ENCODE peak calls at places on chromosomes 16 and 17, in eight cellular contexts. K is natural killer cell, Q is body of pancreas, B is mesothelial cell of epicardium, V is neural progenitor cell, E is LNCaP clone FGC, X is heart left ventricle, L is AG10803. H is an unnamed sample.

GRCh38 chr16:5056347-5056746 is 9.4 kb downstream of the C16orf89 start:
- DNase-seq in L (no peak), B (no peak), V (peak), K (no peak), E (no peak), X (no peak), Q (no peak), H (peak)

GRCh38 chr17:18039535-18040286 is 503 bp downstream of the GID4 start:
- DNase-seq in L (no peak), E (no peak), Q (peak), V (peak), B (no peak), X (no peak), K (no peak), H (no peak)

GRCh38 chr17:62657664-62658063 is 30.2 kb downstream of the MRC2 start:
- DNase-seq in Q (no peak), V (peak), X (peak), K (no peak), L (no peak), E (no peak), B (no peak), H (no peak)

GRCh38 chr16:48164907-48165715 is 9.3 kb upstream of the ABCC12 start:
- DNase-seq in E (peak), B (peak), Q (peak), L (peak), K (peak), X (peak), V (peak), H (peak)

GRCh38 chr16:68790130-68790761 is 53.1 kb upstream of the TANGO6 start:
- DNase-seq in X (no peak), Q (peak), L (peak), E (no peak), V (peak), K (no peak), B (no peak), H (no peak)

GRCh38 chr17:14744716-14745115 is 443.8 kb downstream of the HS3ST3B1 start:
- DNase-seq in L (no peak), E (no peak), X (no peak), Q (no peak), V (no peak), B (no peak), K (no peak), H (no peak)

GRCh38 chr16:11395008-11395948 is 50.0 kb downstream of the RMI2 start:
- DNase-seq in Q (no peak), L (peak), V (no peak), E (no peak), K (no peak), X (no peak), B (no peak), H (no peak)

GRCh38 chr17:40903129-40903847 is 18.2 kb upstream of the KRT20 start:
- DNase-seq in X (no peak), V (no peak), E (peak), K (no peak), Q (no peak), B (no peak), L (peak), H (no peak)

GRCh38 chr16:17724242-17724898 is 253.6 kb upstream of the XYLT1 start:
- DNase-seq in E (no peak), Q (no peak), K (no peak), V (no peak), L (peak), B (no peak), X (no peak), H (no peak)

GRCh38 chr17:15346196-15346595 is 4.8 kb upstream of the TEKT3 start:
- DNase-seq in E (no peak), L (no peak), B (no peak), K (no peak), X (no peak), V (no peak), Q (no peak), H (no peak)

GRCh38 chr16:72203401-72203800 is 31.4 kb upstream of the PMFBP1 start:
- DNase-seq in V (no peak), K (no peak), Q (no peak), L (peak), E (no peak), B (no peak), X (peak), H (no peak)

GRCh38 chr17:45270828-45271418 is 9.0 kb upstream of the SPATA32 start:
- DNase-seq in E (no peak), L (no peak), B (no peak), K (peak), V (peak), X (no peak), Q (no peak), H (peak)

GRCh38 chr16:48818257-48818656 is 208.3 kb upstream of the N4BP1 start:
- DNase-seq in L (no peak), X (no peak), K (no peak), V (no peak), B (no peak), E (no peak), Q (no peak), H (no peak)

GRCh38 chr17:50681260-50682200 is 26.2 kb downstream of the ANKRD40 start:
- DNase-seq in E (no peak), Q (peak), V (peak), L (peak), B (no peak), K (no peak), X (no peak), H (no peak)

GRCh38 chr16:30112197-30113030 is 923 bp downstream of the GDPD3 start:
- DNase-seq in Q (peak), L (peak), B (no peak), X (peak), V (peak), K (peak), E (no peak), H (peak)

GRCh38 chr16:76157629-76158028 is 119.6 kb upstream of the CNTNAP4 start:
- DNase-seq in L (no peak), K (no peak), E (no peak), V (peak), B (no peak), X (no peak), Q (no peak), H (no peak)
- TF ChIP-seq CTCF in L (no peak), K (no peak), E (peak), V (peak), B (no peak), X (no peak), Q (no peak), H (no peak)

GRCh38 chr16:80580109-80580832 is 39.5 kb downstream of the DYNLRB2 start:
- DNase-seq in L (peak), E (no peak), X (no peak), V (no peak), K (no peak), Q (no peak), B (no peak), H (no peak)
- TF ChIP-seq CTCF in L (no peak), E (no peak), X (no peak), V (no peak), K (no peak), Q (no peak), B (no peak), H (no peak)

DNA sequence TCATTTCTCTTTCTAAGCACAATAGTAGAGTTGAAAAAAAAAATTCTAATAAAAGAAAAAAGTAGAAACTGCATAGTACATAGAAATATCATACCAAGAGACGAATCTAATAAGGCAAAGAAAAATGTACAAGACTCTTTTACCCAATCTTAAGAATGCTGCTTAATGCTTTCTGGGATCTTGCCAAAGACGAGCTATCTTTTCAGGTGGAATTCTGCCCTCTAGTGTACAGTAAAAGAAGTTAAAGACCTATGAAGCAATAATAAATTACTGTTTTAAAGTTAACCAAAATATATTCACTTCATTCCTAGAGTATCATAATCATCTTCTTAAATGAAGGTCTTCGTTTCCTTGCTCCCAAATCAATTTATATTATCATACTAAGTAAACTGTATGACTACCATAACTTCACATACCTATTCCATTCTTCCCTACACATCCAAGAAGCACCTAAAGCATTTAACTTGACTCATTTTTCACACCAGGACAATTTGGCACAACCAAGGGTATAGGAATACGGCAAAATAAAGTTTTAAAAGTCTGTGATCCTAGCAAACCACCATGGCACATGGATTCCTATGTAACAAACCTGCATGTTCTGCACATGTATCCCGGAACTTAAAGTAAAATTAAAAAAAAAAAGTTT is 47.7 kb downstream of the CFDP1 start:
- DNase-seq in L (peak), X (no peak), V (peak), E (peak), B (no peak), K (no peak), Q (no peak), H (no peak)
- TF ChIP-seq CTCF in L (peak), X (peak), V (peak), E (peak), B (peak), K (peak), Q (peak), H (peak)

GRCh38 chr16:87658564-87659225 is 56.4 kb downstream of the JPH3 start:
- DNase-seq in V (peak), K (no peak), X (no peak), L (no peak), E (no peak), B (no peak), Q (no peak), H (no peak)
- TF ChIP-seq CTCF in V (no peak), K (no peak), X (no peak), L (no peak), E (no peak), B (no peak), Q (no peak), H (no peak)

GRCh38 chr17:58249270-58250133 is 11.1 kb downstream of the LPO start:
- DNase-seq in E (no peak), V (peak), Q (peak), X (peak), L (peak), K (peak), B (peak), H (peak)

GRCh38 chr17:58252141-58252540 is 13.8 kb downstream of the LPO start:
- DNase-seq in E (no peak), Q (no peak), V (no peak), X (no peak), K (no peak), B (no peak), L (no peak), H (no peak)

GRCh38 chr17:58253082-58253481 is 14.7 kb downstream of the LPO start:
- DNase-seq in K (no peak), E (no peak), V (no peak), B (no peak), X (no peak), L (no peak), Q (no peak), H (no peak)

GRCh38 chr17:58250344-58251011 is 12.1 kb downstream of the LPO start:
- DNase-seq in E (no peak), L (no peak), K (no peak), V (no peak), Q (no peak), B (no peak), X (no peak), H (no peak)

GRCh38 chr17:58254803-58255202 is 16.4 kb downstream of the LPO start:
- DNase-seq in Q (no peak), K (no peak), V (no peak), E (no peak), B (no peak), X (no peak), L (no peak), H (no peak)
- TF ChIP-seq CTCF in Q (no peak), K (no peak), V (peak), E (peak), B (no peak), X (no peak), L (no peak), H (no peak)

GRCh38 chr17:2336215-2337151 is at the start of gene TSR1:
- DNase-seq in E (peak), V (peak), X (peak), B (peak), K (peak), Q (peak), L (peak), H (peak)
- TF ChIP-seq CTCF in E (peak), V (peak), X (peak), B (no peak), K (no peak), Q (peak), L (peak), H (no peak)

DNA sequence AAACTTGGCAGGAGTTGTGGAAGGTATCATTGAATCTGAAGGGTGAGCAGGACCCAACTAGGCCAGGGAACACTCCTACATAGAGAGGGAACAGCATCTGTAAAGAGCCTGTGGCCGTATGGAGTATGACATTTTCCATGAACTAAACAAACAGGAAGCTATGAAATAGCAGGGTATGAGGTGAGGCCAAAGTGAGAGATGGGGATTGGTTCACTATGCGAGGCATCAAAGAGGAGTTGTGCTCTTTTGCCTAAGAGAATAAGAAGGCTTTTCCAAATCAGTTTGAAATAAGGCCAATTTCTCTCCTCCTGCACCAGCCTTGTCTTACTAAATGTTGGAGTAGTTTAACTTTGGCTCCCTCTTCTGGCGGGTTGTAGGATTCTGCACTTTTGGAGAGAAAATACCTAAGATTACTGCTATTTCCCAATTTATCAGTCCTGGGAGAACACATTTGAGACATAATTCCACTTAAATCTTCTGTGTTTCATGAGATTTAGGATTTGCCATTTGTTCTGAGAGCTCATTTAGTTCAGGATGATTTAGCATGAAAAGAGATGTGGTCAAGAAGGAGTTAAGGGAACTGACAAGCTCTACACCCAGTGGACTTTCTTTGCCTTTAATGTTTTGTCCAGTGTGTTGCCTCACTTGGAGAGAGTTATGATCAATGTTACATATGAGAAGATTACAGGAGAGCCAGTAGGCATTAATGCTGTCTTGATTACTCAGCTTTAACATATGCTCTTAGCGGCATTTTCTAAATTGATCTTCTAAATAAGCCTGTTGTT is 55.4 kb downstream of the TNRC6C start:
- DNase-seq in L (peak), Q (peak), K (no peak), X (peak), B (no peak), V (peak), E (peak), H (no peak)
- TF ChIP-seq CTCF in L (peak), Q (peak), K (peak), X (peak), B (peak), V (peak), E (peak), H (peak)

GRCh38 chr17:80771612-80772005 is 220.0 kb upstream of the CHMP6 start:
- DNase-seq in K (no peak), B (no peak), L (no peak), X (no peak), V (no peak), E (no peak), Q (no peak), H (no peak)

GRCh38 chr17:80772906-80773242 is 218.8 kb upstream of the CHMP6 start:
- DNase-seq in Q (no peak), L (no peak), E (no peak), X (no peak), V (no peak), B (no peak), K (no peak), H (no peak)

GRCh38 chr17:80774146-80774545 is 217.5 kb upstream of the CHMP6 start:
- DNase-seq in L (no peak), E (no peak), K (no peak), V (no peak), B (no peak), Q (no peak), X (no peak), H (no peak)

GRCh38 chr17:80774643-80775281 is 216.9 kb upstream of the CHMP6 start:
- DNase-seq in Q (no peak), L (no peak), B (no peak), E (no peak), K (no peak), X (no peak), V (no peak), H (no peak)

DNA sequence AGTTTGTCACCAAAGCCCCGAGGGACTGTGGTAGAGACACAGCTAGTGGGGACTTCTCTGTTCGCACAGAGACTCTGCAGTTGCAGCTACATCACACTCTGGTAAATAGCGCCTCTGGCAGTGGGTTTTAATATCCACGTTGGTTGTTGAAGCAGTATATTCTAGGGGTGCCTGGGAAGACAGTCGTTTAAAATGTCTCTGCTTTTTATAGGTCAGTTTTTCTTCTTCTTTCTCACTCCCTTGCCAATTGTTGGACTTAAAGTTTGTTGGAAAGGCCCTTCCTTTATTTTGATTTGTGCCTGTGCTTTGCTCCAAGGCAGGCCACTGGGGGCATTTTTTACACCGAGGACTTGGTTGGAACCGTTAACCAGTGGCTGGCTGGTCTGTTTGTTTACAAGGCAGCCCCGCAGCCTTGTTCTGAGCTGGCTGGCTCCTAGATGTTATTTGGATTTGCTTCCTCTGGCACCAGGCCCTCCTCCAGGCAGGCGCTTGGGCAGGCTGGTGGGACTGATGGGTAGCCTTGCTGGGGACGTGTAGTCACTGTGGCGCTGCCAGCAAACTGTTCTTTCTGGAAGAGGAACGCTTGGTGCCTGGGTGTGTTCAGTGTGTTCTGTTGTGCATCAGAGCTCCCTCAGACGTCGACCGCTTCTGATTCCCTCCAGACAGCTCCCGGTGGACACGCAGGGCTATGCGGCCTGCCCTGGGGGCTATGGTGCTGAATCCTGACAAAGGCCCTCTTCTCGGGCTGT is 218.2 kb upstream of the CHMP6 start:
- DNase-seq in E (no peak), B (no peak), X (peak), V (peak), L (peak), Q (no peak), K (no peak), H (no peak)
- TF ChIP-seq CTCF in E (no peak), B (no peak), X (no peak), V (peak), L (peak), Q (no peak), K (no peak), H (no peak)

GRCh38 chr16:75555707-75556512 is at the start of gene TMEM231:
- DNase-seq in V (peak), X (peak), K (peak), B (peak), Q (peak), L (peak), E (peak), H (peak)
- TF ChIP-seq CTCF in V (no peak), X (no peak), K (no peak), B (no peak), Q (peak), L (no peak), E (no peak), H (no peak)

GRCh38 chr17:72118588-72119279 is 2.1 kb upstream of the SOX9 start:
- DNase-seq in L (peak), B (no peak), V (peak), E (peak), K (no peak), X (peak), Q (peak), H (no peak)
- TF ChIP-seq CTCF in L (peak), B (peak), V (peak), E (peak), K (peak), X (peak), Q (peak), H (no peak)

H was measured in activated B cell treated with CpG ODN at 0.5 μM for 24 hours.